ENCODE peak calls at places on chromosomes 7 and 10, in six cellular contexts. S, I, W, Y, E and H are unnamed samples.

GRCh38 chr7:50203521-50203920 is 101.0 kb upstream of the IKZF1 start:
- DNase-seq in S (no peak), W (no peak), Y (no peak), E (no peak), I (no peak), H (peak; percentile 19)

GRCh38 chr7:70355591-70356323 is 757.5 kb downstream of the AUTS2 start:
- DNase-seq in I (no peak), E (no peak), S (no peak), Y (no peak), W (no peak), H (no peak)

GRCh38 chr7:101743241-101743994 is 74.0 kb upstream of the CUX1 start:
- DNase-seq in W (peak; percentile 59), E (peak; percentile 63), S (peak; percentile 66), Y (peak; percentile 82), I (peak; percentile 71), H (no peak)

GRCh38 chr7:105489409-105489808 is 32.7 kb downstream of the PUS7 start:
- DNase-seq in W (no peak), I (no peak), E (no peak), S (no peak), Y (no peak), H (no peak)

GRCh38 chr10:101451589-101452190 is 97.7 kb downstream of the BTRC start:
- DNase-seq in E (no peak), S (no peak), Y (no peak), W (no peak), I (no peak), H (no peak)

GRCh38 chr10:28253174-28253783 is 49.6 kb downstream of the MPP7 start:
- DNase-seq in W (no peak), Y (no peak), S (no peak), E (no peak), I (no peak), H (no peak)

GRCh38 chr7:121214652-121215051 is 114.1 kb upstream of the WNT16 start:
- DNase-seq in E (no peak), W (no peak), Y (no peak), S (no peak), I (no peak), H (no peak)

GRCh38 chr10:69428138-69428537 is 11.4 kb upstream of the TACR2 start:
- DNase-seq in I (no peak), E (no peak), Y (no peak), W (no peak), S (no peak), H (no peak)

GRCh38 chr10:51867956-51868355 is 168.6 kb upstream of the CSTF2T start:
- DNase-seq in I (no peak), Y (no peak), S (peak; percentile 86), W (no peak), E (no peak), H (no peak)

GRCh38 chr7:132547806-132548205 is 28.5 kb downstream of the PLXNA4 start:
- DNase-seq in Y (no peak), W (no peak), S (no peak), E (no peak), I (no peak), H (no peak)

GRCh38 chr10:58969578-58969977 is 206.9 kb upstream of the PHYHIPL start:
- DNase-seq in I (no peak), Y (no peak), E (no peak), W (no peak), S (no peak), H (no peak)

GRCh38 chr7:83190659-83191389 is 28.1 kb upstream of the PCLO start:
- DNase-seq in Y (no peak), W (no peak), E (no peak), I (no peak), S (no peak), H (no peak)

GRCh38 chr10:121734517-121735137 is 136.4 kb upstream of the FGFR2 start:
- DNase-seq in W (peak; percentile 26), E (no peak), I (peak; percentile 17), S (peak; percentile 10), Y (no peak), H (no peak)

GRCh38 chr7:27431465-27431864 is 188.9 kb downstream of the EVX1 start:
- DNase-seq in I (no peak), S (no peak), Y (no peak), E (no peak), W (no peak), H (no peak)

GRCh38 chr10:25683291-25683690 is 250.7 kb upstream of the MYO3A start:
- DNase-seq in S (peak; percentile 2), I (no peak), Y (no peak), W (no peak), E (no peak), H (no peak)

GRCh38 chr10:45444976-45445898 is 71.2 kb downstream of the ALOX5 start:
- DNase-seq in E (peak; percentile 59), S (no peak), Y (peak; percentile 69), I (peak; percentile 85), W (peak; percentile 91), H (peak; percentile 81)

GRCh38 chr7:9029671-9030070 is 596.3 kb downstream of the NXPH1 start:
- DNase-seq in S (peak; percentile 1), E (no peak), I (no peak), Y (no peak), W (no peak), H (no peak)

GRCh38 chr10:109887272-109887671 is 36.0 kb downstream of the XPNPEP1 start:
- DNase-seq in W (no peak), Y (no peak), E (no peak), S (no peak), I (no peak), H (no peak)

GRCh38 chr10:102300289-102300843 is 55.0 kb downstream of the GBF1 start:
- DNase-seq in I (no peak), Y (no peak), E (no peak), S (no peak), W (no peak), H (no peak)

GRCh38 chr10:118467200-118467599 is 125.1 kb upstream of the FAM204A start:
- DNase-seq in E (no peak), Y (no peak), W (no peak), S (no peak), I (no peak), H (no peak)

GRCh38 chr7:141071855-141072547 is 1.9 kb upstream of the TMEM178B start:
- DNase-seq in Y (no peak), E (no peak), S (no peak), W (no peak), I (no peak), H (peak; percentile 70)

GRCh38 chr10:60099998-60100747 is 193.8 kb upstream of the CCDC6 start:
- DNase-seq in W (peak; percentile 14), I (no peak), S (peak; percentile 23), E (no peak), Y (no peak), H (no peak)

GRCh38 chr10:73493781-73494180 is 2.0 kb downstream of the PPP3CB start:
- DNase-seq in I (no peak), S (peak; percentile 37), E (no peak), Y (no peak), W (no peak), H (no peak)

GRCh38 chr10:11504566-11505285 is 106.7 kb downstream of the USP6NL start:
- DNase-seq in Y (no peak), I (no peak), S (no peak), W (no peak), E (no peak), H (no peak)

GRCh38 chr10:6493521-6494451 is 86.3 kb downstream of the PRKCQ start:
- DNase-seq in W (no peak), S (peak; percentile 89), E (no peak), I (no peak), Y (no peak), H (no peak)

GRCh38 chr7:35386082-35386815 is 132.3 kb upstream of the TBX20 start:
- DNase-seq in I (no peak), E (no peak), Y (peak; percentile 59), W (no peak), S (no peak), H (no peak)

GRCh38 chr7:95636140-95636539 is 39.8 kb upstream of the PDK4 start:
- DNase-seq in Y (no peak), W (no peak), I (no peak), E (no peak), S (peak; percentile 39), H (no peak)

GRCh38 chr7:43647314-43647691 is 64.4 kb downstream of the STK17A start:
- DNase-seq in W (no peak), S (no peak), I (no peak), Y (peak; percentile 44), E (no peak), H (no peak)
- H3K4me3 ChIP-seq in W (no peak overlapping the region), S (no peak overlapping the region), I (no peak overlapping the region), Y (no peak overlapping the region), E (no peak overlapping the region), H (peak overlapping the region; percentile 28)

DNA sequence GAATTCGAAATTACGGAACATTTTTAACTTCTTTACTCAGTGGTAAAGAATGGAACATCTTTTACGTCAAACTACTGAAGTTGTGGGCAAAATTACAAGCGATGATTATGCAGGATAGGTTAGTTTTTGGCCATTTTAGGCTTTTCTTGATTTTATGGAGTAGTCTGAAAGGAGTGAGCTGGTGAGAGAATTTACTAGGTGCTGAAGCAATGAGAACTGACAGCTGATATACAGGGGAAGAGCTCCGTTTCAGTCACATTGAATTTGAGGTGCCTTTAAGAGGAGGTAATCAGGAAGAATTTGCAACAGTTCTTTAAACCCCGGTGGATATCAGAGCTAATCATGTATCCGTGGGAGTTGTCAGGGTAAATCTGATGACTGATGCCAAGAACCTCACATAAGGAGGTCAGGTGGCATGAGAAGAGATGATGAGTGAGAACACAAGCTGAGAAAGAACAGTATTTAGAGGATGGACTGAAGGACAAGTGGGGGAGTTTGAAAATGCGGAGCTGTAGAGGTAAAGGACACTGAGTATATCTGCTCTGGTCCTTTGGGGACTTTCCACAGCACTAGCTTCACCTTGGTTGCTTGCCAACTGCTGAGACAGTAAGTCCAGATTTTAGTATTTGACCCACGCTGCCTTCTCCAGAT is 104.3 kb downstream of the AHR start:
- DNase-seq in Y (no peak), S (no peak), E (no peak), W (no peak), I (no peak), H (no peak)
- H3K4me1 ChIP-seq in Y (no peaks in the 10 kb centered on the region), S (peaks cover 4% of the 10 kb centered on the region), E (no peaks in the 10 kb centered on the region), W (no peaks in the 10 kb centered on the region), I (no peaks in the 10 kb centered on the region), H (peaks cover 20% of the 10 kb centered on the region)

GRCh38 chr7:37831214-37831613 is 17.2 kb upstream of the NME8 start:
- DNase-seq in E (no peak), I (no peak), W (no peak), S (no peak), Y (no peak), H (no peak)

GRCh38 chr7:37832194-37832593 is 16.2 kb upstream of the NME8 start:
- DNase-seq in S (no peak), E (peak; percentile 31), I (peak; percentile 23), Y (peak; percentile 94), W (peak; percentile 48), H (no peak)

GRCh38 chr7:37833818-37834146 is 14.6 kb upstream of the NME8 start:
- DNase-seq in S (no peak), I (no peak), W (no peak), E (no peak), Y (no peak), H (no peak)

GRCh38 chr7:37833107-37833817 is 15.1 kb upstream of the NME8 start:
- DNase-seq in W (peak; percentile 40), E (no peak), Y (peak; percentile 33), S (peak; percentile 6), I (peak; percentile 33), H (no peak)
- H3K4me3 ChIP-seq in W (no peak overlapping the region), E (peak overlapping the region; percentile 36), Y (peak overlapping the region; percentile 43), S (peak overlapping the region; percentile 31), I (no peak overlapping the region), H (peak overlapping the region; percentile 41)

DNA sequence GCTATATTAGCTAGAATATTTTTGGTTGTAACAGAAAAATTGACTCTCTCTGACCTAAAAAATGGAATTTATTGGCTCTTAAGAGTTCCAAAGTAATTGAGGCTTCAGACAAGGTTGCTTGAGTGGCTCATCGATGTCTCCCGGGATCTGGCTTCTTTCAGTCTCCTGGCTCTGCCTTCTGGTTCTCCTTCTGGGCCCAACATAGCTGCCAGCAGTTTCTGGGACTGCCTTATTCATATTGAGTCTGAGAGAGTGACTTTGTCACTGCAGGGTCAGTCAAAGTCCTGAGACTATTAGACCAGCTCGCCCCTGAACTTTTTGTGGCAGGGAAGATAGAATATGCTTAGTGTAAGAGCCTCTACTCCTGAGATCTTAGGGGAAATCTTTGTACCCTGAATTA is 94.0 kb downstream of the MMRN2 start:
- DNase-seq in I (no peak), E (no peak), W (no peak), Y (no peak), S (no peak), H (no peak)
- H3K4me1 ChIP-seq in I (peaks cover 5% of the 10 kb centered on the region), E (peaks cover 9% of the 10 kb centered on the region), W (peaks cover 19% of the 10 kb centered on the region), Y (peaks cover 2% of the 10 kb centered on the region), S (no peaks in the 10 kb centered on the region), H (peaks cover 10% of the 10 kb centered on the region)